ENCODE peak calls at places on chromosomes 1 and 21, in ten cellular contexts. B is psoas muscle, U is left ventricle myocardium inferior, L is epithelial cell of esophagus, D is GM13976, W is nephron progenitor cell, F is HFFc6, S is coronary artery, J is brain microvascular endothelial cell, P is tibial artery. G is an unnamed sample.

GRCh38 chr1:186239211-186239610 is 135.8 kb downstream of the TPR start:
- DNase-seq in F (no peak), L (no peak), D (no peak), W (no peak), J (no peak), P (peak; percentile 29), B (no peak), S (no peak), U (no peak), G (no peak)

GRCh38 chr1:75841421-75841820 is 44.7 kb downstream of the MSH4 start:
- DNase-seq in J (no peak), P (no peak), S (no peak), L (no peak), U (no peak), B (no peak), W (no peak), F (no peak), D (no peak), G (no peak)

GRCh38 chr21:33655591-33656221 is 13.4 kb downstream of the ITSN1 start:
- DNase-seq in S (no peak), P (no peak), J (peak; percentile 85), W (no peak), D (no peak), L (peak; percentile 95), U (no peak), F (peak; percentile 88), B (no peak), G (peak; percentile 81)

GRCh38 chr1:31704261-31705079 is 653 bp upstream of the COL16A1 start:
- DNase-seq in S (no peak), J (peak; percentile 32), P (peak; percentile 75), U (no peak), B (peak; percentile 34), D (no peak), L (peak; percentile 41), F (peak; percentile 43), W (no peak), G (peak; percentile 43)

GRCh38 chr1:6185151-6185550 is 5.0 kb upstream of the CHD5 start:
- DNase-seq in P (no peak), F (peak; percentile 81), S (no peak), J (peak; percentile 31), B (no peak), D (no peak), L (peak; percentile 39), W (no peak), U (no peak), G (no peak)

GRCh38 chr1:198889102-198889501 is 250.3 kb downstream of the PTPRC start:
- DNase-seq in F (no peak), B (no peak), P (no peak), L (no peak), U (no peak), W (no peak), S (no peak), J (no peak), D (no peak), G (no peak)

GRCh38 chr1:54439550-54440223 is 33.5 kb upstream of the SSBP3 start:
- DNase-seq in B (no peak), U (no peak), D (no peak), W (no peak), S (no peak), L (no peak), P (no peak), F (no peak), J (no peak), G (no peak)

GRCh38 chr1:31696246-31696645 is 7.6 kb downstream of the COL16A1 start:
- DNase-seq in S (no peak), L (no peak), D (no peak), P (no peak), U (no peak), B (no peak), J (no peak), F (no peak), W (no peak), G (no peak)

GRCh38 chr1:63870152-63870551 is 96.3 kb downstream of the ROR1 start:
- DNase-seq in S (no peak), F (no peak), W (no peak), J (no peak), L (no peak), D (no peak), P (no peak), U (no peak), B (no peak), G (no peak)
- TF ChIP-seq CTCF in S (no peak), F (no peak), W (no peak), J (peak; percentile 19), L (no peak), D (no peak), P (no peak), U (no peak), B (no peak), G (no peak)

GRCh38 chr1:40582121-40582520 is 50.7 kb downstream of the ZNF684 start:
- DNase-seq in B (no peak), J (peak; percentile 16), D (no peak), S (no peak), U (no peak), W (no peak), F (no peak), P (no peak), L (no peak), G (no peak)

DNA sequence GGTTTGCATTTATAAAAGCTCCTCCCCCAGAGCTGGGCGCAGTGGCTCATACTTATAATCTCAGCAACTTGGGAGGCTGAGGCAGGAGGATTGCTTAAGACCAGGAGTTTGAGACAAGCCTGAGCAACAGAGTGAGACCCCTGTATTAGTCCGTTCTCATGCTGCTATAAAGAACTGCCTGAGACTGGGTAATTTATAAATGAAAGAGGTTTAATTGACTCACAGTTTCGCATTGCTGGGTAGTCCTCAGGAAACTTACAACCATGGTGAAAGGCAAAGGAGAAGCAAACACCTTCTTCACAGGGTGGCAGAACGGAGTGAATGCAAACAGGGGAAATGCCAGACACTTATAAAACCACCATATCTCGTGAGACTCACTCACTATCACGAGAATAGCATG is 52.5 kb downstream of the ZNF684 start:
- DNase-seq in D (no peak), S (no peak), L (no peak), J (no peak), B (no peak), W (no peak), P (no peak), U (no peak), F (no peak), G (no peak)
- TF ChIP-seq CTCF in D (no peak), S (no peak), L (no peak), J (no peak), B (no peak), W (no peak), P (no peak), U (no peak), F (no peak), G (no peak)

GRCh38 chr1:145999321-146000024 is 3.1 kb upstream of the TXNIP start:
- DNase-seq in P (peak; percentile 61), J (no peak), B (no peak), S (peak; percentile 68), L (no peak), U (no peak), F (no peak), D (no peak), W (no peak), G (peak; percentile 53)

GRCh38 chr1:145995964-145996432 is 381 bp downstream of the TXNIP start:
- DNase-seq in B (no peak), D (no peak), P (no peak), W (peak; percentile 18), U (no peak), F (no peak), S (peak; percentile 76), L (no peak), J (no peak), G (no peak)

GRCh38 chr1:145996433-145997155 is at the start of gene TXNIP:
- DNase-seq in F (peak; percentile 96), D (peak; percentile 96), L (peak; percentile 98), P (peak; percentile 100), W (peak; percentile 95), J (peak; percentile 97), U (peak; percentile 99), B (peak; percentile 99), S (peak; percentile 99), G (peak; percentile 99)

GRCh38 chr1:145995148-145995851 is 1.1 kb downstream of the TXNIP start:
- DNase-seq in J (no peak), L (no peak), S (no peak), D (no peak), P (peak; percentile 13), U (no peak), B (no peak), F (no peak), W (no peak), G (no peak)

DNA sequence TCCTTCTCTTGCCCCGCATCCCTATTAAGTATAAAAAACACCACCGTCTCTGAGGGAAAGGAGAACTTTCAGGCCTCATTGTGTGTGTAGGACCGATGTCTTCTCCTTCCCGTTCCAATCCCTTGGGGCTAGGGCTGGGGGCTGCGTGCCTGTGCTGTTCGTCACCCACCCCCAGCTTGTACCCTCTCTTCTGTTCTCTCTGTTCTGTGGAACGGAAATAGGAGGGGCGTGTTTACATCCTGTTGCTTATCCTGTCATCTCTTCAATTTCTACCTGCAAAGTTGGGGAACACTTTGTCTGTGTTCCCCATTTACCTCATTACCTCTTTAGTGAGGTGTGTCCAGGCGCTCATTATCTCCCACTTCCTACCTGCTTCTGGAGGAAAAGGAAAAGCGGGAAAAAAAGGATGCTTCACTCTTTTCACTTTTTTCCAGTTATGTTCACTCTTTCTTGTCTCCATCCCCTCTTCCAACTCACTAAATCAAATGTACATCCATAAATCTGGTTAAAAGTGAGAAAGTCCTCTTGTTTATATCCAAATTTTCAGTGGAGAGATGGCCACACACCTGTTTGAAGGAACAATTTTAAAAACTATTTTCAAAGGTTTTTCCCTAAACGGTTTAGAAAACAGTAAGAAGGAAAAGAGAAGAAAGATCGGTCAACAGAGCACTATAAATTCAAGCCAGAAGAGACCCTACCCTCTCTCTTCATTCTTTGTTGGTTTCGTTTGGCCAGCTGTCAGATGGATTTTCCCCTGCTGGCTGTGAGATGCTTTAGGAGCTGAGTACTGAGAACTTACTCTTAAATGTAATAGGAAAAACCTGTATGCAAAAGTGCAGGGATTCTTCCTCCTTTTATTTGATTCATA is 1.0 kb upstream of the TXNIP start:
- DNase-seq in F (no peak), L (no peak), U (peak; percentile 62), D (peak; percentile 64), B (peak; percentile 70), S (no peak), P (peak; percentile 66), J (no peak), W (peak; percentile 20), G (peak; percentile 54)
- TF ChIP-seq CTCF in F (no peak), L (no peak), U (peak; percentile 45), D (no peak), B (no peak), S (no peak), P (peak; percentile 6), J (no peak), W (no peak), G (no peak)

GRCh38 chr1:222750651-222751050 is 13.6 kb downstream of the FAM177B start:
- DNase-seq in D (no peak), P (no peak), B (no peak), F (no peak), U (no peak), L (no peak), J (no peak), W (no peak), S (no peak), G (no peak)

GRCh38 chr1:222754386-222755139 is 17.6 kb downstream of the FAM177B start:
- DNase-seq in P (peak; percentile 66), F (peak; percentile 99), D (no peak), S (no peak), B (peak; percentile 36), L (peak; percentile 90), W (no peak), J (peak; percentile 81), U (peak; percentile 51), G (peak; percentile 98)

DNA sequence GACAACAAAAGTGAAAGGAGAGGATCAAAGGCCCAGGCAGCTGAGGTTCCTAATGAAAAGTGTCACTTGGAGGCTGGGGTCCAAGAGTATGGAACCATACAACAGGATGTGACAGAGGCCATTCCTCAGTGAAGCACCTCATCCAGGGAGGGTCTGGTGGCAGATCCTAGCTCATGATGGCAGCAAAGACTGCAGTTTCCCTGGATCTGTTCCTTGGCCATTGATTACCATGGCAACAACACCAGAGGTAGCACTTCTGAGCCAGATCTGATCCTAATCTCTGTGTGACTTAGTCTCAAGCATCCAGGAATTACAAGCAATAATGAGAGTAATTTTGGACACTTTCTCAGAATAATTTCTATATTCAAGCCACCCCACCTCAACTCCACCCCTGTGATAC is 12.9 kb downstream of the FAM177B start:
- DNase-seq in S (no peak), P (no peak), J (peak; percentile 2), F (peak; percentile 30), W (no peak), L (no peak), U (no peak), D (no peak), B (no peak), G (peak; percentile 34)
- TF ChIP-seq CTCF in S (no peak), P (no peak), J (no peak), F (no peak), W (no peak), L (no peak), U (peak; percentile 17), D (no peak), B (no peak), G (no peak)